ENCODE peak calls at places on chromosomes 7 and 10, in eight cellular contexts. U is osteoblast, T is DND-41, Y is neural progenitor cell, J is IMR-90, S is mesenchymal stem cell, X is neuronal stem cell, E is HCT116. D is an unnamed sample.

GRCh38 chr7:832292-832967 is at the start of gene SUN1:
- DNase-seq in S (peak), U (peak), T (no peak), J (peak), E (peak), X (no peak), Y (no peak), D (no peak)

GRCh38 chr7:37011151-37011890 is 287.0 kb upstream of the AOAH start:
- DNase-seq in U (no peak), J (no peak), S (no peak), E (no peak), X (no peak), T (no peak), Y (no peak), D (no peak)

GRCh38 chr7:17084166-17084475 is 202.3 kb upstream of the AGR3 start:
- DNase-seq in T (no peak), U (no peak), J (no peak), E (no peak), Y (no peak), X (no peak), S (no peak), D (no peak)

GRCh38 chr7:151142686-151143040 is 24.8 kb downstream of the GBX1 start:
- DNase-seq in E (no peak), X (no peak), J (no peak), U (no peak), T (no peak), Y (peak), S (no peak), D (no peak)

GRCh38 chr10:62284221-62284620 is 15.6 kb upstream of the RTKN2 start:
- DNase-seq in X (no peak), S (no peak), E (no peak), T (no peak), J (no peak), Y (no peak), U (no peak), D (no peak)

GRCh38 chr7:55387062-55387965 is 22.2 kb downstream of the LANCL2 start:
- DNase-seq in U (no peak), J (peak), Y (peak), E (no peak), T (no peak), S (peak), X (peak), D (peak)

GRCh38 chr10:77297370-77297692 is 340.3 kb downstream of the KCNMA1 start:
- DNase-seq in Y (no peak), T (no peak), X (no peak), J (peak), S (peak), E (no peak), U (peak), D (no peak)

GRCh38 chr10:118799779-118800178 is 45.0 kb upstream of the CACUL1 start:
- DNase-seq in S (peak), Y (no peak), J (peak), X (no peak), E (peak), T (no peak), U (peak), D (no peak)

GRCh38 chr10:54854389-54854788 is 53.4 kb upstream of the PCDH15 start:
- DNase-seq in T (no peak), X (no peak), Y (peak), E (no peak), U (no peak), S (no peak), J (no peak), D (no peak)

GRCh38 chr10:104038958-104039752 is 46.5 kb downstream of the COL17A1 start:
- DNase-seq in T (no peak), Y (no peak), U (no peak), J (no peak), S (no peak), E (no peak), X (no peak), D (no peak)

GRCh38 chr7:115249080-115249479 is 327.2 kb downstream of the MDFIC start:
- DNase-seq in U (no peak), S (peak), X (no peak), J (peak), Y (no peak), E (no peak), T (no peak), D (no peak)

GRCh38 chr10:30437039-30437781 is 3.2 kb downstream of the MAP3K8 start:
- DNase-seq in Y (no peak), E (no peak), S (peak), T (peak), J (peak), X (no peak), U (peak), D (peak)

GRCh38 chr10:21533577-21534475 is at the start of gene MLLT10:
- DNase-seq in E (peak), Y (peak), U (peak), J (peak), T (peak), X (peak), S (peak), D (peak)

GRCh38 chr7:73623798-73624668 is at the start of gene MLXIPL:
- DNase-seq in T (no peak), X (peak), S (peak), U (peak), Y (peak), J (no peak), E (peak), D (peak)

GRCh38 chr10:110399163-110400094 is 94.7 kb upstream of the SMNDC1 start:
- DNase-seq in S (peak), E (peak), T (no peak), U (peak), J (peak), X (no peak), Y (no peak), D (no peak)

DNA sequence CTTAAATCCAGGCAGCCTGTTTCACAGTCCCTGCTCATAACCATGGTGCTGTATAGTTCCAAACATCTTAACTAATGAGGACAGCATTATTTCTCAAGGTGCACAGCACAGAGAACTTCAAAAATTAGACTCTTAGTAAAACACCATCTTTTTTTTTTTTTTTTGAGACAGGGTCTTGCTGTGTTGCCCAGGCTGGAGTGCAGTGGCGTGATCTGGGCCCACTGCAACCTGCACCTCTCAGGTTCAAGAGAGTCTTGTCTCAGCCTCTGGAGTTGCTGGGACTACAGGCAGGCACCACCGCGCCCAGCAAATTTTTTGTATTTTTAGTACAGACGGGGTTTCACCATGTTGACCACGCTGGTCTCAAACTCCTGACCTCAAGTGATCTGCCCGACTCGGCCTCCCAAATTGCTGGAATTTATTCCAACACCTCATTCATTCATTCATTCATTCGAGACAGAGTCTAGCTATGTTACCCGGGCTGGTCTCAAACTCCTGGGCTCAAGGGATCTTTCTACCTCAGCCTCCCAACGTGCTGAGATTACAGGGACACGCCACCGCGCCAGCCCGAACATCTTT is 507 bp upstream of the TMEM254 start:
- DNase-seq in X (peak), T (no peak), S (no peak), J (no peak), Y (no peak), E (no peak), U (no peak), D (no peak)
- H2AFZ ChIP-seq in X (peak), T (peak), S (peak), J (peak), Y (peak), E (peak), U (peak), D (peak)

GRCh38 chr7:95470452-95470851 is 15.3 kb upstream of the ASB4 start:
- DNase-seq in J (peak), U (no peak), S (peak), E (no peak), X (no peak), Y (peak), T (peak), D (no peak)
- H2AFZ ChIP-seq in J (no peak), U (no peak), S (no peak), E (peak), X (peak), Y (no peak), T (peak), D (no peak)

GRCh38 chr7:138075350-138075749 is 909 bp upstream of the AKR1D1 start:
- DNase-seq in E (no peak), U (no peak), T (no peak), S (no peak), J (no peak), Y (no peak), X (no peak), D (no peak)
- H2AFZ ChIP-seq in E (no peak), U (no peak), T (no peak), S (no peak), J (no peak), Y (no peak), X (no peak), D (no peak)

GRCh38 chr7:2331707-2332106 is 17.5 kb upstream of the SNX8 start:
- DNase-seq in X (no peak), T (no peak), Y (no peak), E (no peak), U (no peak), S (no peak), J (no peak), D (no peak)

GRCh38 chr7:2325028-2325625 is 10.9 kb upstream of the SNX8 start:
- DNase-seq in E (no peak), J (no peak), U (no peak), X (no peak), Y (no peak), T (no peak), S (no peak), D (no peak)

GRCh38 chr7:2326960-2327359 is 12.7 kb upstream of the SNX8 start:
- DNase-seq in X (no peak), S (no peak), U (no peak), T (no peak), E (no peak), Y (no peak), J (no peak), D (no peak)

GRCh38 chr7:2330506-2330905 is 16.3 kb upstream of the SNX8 start:
- DNase-seq in X (no peak), T (no peak), E (no peak), Y (no peak), U (no peak), S (no peak), J (no peak), D (no peak)
- H2AFZ ChIP-seq in X (no peak), T (no peak), E (no peak), Y (no peak), U (no peak), S (no peak), J (no peak), D (no peak)

DNA sequence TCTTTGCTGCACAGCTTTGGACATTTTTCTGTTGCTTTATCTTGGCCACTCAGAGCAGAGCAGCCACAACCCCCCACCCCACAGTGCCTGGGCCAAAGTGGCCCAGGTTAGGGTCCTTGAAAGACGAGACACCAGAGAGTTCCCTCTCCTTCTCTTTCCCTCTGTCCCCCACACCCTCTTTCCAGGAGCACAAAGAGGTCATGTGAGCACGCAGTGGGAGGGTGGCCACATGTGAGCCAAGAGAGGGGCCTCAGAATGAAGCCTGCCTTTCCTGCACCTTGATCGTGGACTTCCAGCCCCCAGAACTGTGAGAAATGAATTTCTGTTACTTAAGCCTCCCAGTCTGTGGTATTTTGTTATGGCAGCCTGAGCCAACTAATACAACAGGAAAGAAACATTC is 14.6 kb upstream of the MSMB start:
- DNase-seq in S (no peak), J (no peak), U (no peak), Y (no peak), E (no peak), X (no peak), T (no peak), D (no peak)
- H2AFZ ChIP-seq in S (no peak), J (peak), U (no peak), Y (peak), E (no peak), X (peak), T (no peak), D (no peak)

DNA sequence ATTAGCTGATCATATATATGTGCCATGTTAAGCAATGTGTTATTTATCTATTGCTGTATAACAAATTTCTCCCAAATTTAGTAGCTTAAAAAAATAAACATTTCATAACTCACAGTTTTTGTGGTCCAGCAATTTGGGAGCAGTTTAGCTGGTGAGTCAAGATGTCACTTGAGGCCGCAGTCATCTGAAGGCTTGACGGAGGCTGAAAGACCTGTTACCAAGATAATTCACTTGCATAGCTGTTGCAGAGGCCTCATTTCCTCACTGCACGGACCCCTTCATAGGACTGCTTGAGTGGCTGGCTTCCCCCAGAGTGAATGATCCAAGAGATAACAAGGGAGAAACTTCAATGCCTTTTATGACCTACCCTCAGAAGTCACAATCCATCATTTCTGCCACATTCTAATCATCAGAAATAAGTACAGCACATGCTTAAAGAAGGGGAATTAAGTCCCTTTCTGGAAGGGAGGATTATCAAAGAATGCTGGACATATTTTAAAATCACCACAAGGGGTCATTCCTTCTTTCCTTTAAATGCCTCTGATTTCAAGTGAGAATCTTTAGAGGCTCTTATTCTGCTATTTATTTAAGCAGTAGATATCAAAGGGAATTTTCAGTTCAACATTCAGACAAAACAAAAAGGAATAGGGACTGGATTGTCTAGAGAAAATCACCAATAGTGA is 10.5 kb upstream of the SRPK2 start:
- DNase-seq in E (no peak), X (no peak), T (no peak), S (peak), J (peak), U (peak), Y (no peak), D (peak)
- H2AFZ ChIP-seq in E (no peak), X (peak), T (no peak), S (no peak), J (no peak), U (no peak), Y (no peak), D (no peak)

GRCh38 chr7:148925836-148926235 is 41.7 kb upstream of the EZH2 start:
- DNase-seq in Y (no peak), U (no peak), X (no peak), T (no peak), J (no peak), S (no peak), E (no peak), D (no peak)

GRCh38 chr7:148927141-148927540 is 43.0 kb upstream of the EZH2 start:
- DNase-seq in U (no peak), Y (no peak), J (no peak), E (no peak), X (no peak), S (no peak), T (no peak), D (no peak)

GRCh38 chr7:148921806-148922205 is 37.7 kb upstream of the EZH2 start:
- DNase-seq in E (no peak), T (no peak), J (no peak), Y (no peak), S (no peak), X (no peak), U (no peak), D (no peak)

GRCh38 chr7:148921189-148921588 is 37.1 kb upstream of the EZH2 start:
- DNase-seq in J (no peak), Y (no peak), X (no peak), U (no peak), S (no peak), E (no peak), T (peak), D (no peak)

DNA sequence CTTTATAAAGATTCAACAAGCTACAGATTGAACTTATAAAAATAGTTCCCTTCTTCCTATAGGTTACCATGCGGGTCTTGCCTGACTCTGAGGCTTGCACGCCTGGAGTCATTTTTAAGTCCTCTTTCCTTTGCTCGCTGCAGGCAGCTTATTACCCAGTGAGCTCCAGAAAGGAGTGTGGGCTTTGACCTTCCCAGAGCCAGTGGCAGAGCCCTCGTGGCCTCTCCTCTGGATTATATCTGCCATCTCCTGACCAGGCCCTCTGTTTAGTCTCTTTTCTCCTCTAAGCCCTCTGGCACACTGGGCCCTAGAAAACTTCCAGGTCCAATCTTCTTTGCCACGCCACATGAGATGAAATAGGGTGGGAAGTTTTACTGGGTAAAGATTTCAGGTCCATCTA is 39.9 kb upstream of the EZH2 start:
- DNase-seq in E (no peak), S (no peak), T (no peak), X (no peak), Y (no peak), U (no peak), J (no peak), D (no peak)
- H2AFZ ChIP-seq in E (no peak), S (no peak), T (no peak), X (no peak), Y (no peak), U (no peak), J (no peak), D (no peak)